ENCODE peak calls at places on chromosomes 2 and 18, in five cellular contexts. Y is endothelial cell of umbilical vein, U is right lobe of liver, L is mucosa of descending colon, F is left lung. J is an unnamed sample.

GRCh38 chr2:223537100-223537499 is 65.1 kb downstream of the SCG2 start:
- DNase-seq in Y (no peak), U (no peak), L (no peak), F (no peak), J (no peak)

GRCh38 chr2:101016-101415 is 54.7 kb upstream of the FAM110C start:
- DNase-seq in Y (no peak), U (no peak), L (no peak), F (no peak), J (no peak)

GRCh38 chr2:233360771-233361176 is 6.5 kb downstream of the DGKD start:
- DNase-seq in Y (peak), U (no peak), L (no peak), F (no peak), J (no peak)

GRCh38 chr2:240140511-240140910 is at the start of gene OTOS:
- DNase-seq in Y (no peak), U (peak), L (no peak), F (peak), J (no peak)

GRCh38 chr2:239309398-239310245 is 91.2 kb downstream of the HDAC4 start:
- DNase-seq in Y (no peak), U (peak), L (peak), F (peak), J (no peak)

GRCh38 chr2:97779141-97779540 is 65.8 kb downstream of the ZAP70 start:
- DNase-seq in Y (no peak), U (no peak), L (no peak), F (no peak), J (no peak)

GRCh38 chr18:58762781-58763171 is 91.5 kb downstream of the MALT1 start:
- DNase-seq in Y (no peak), U (no peak), L (no peak), F (no peak), J (no peak)

GRCh38 chr2:45450633-45451032 is 160.4 kb downstream of the SRBD1 start:
- DNase-seq in Y (no peak), U (no peak), L (no peak), F (no peak), J (no peak)

GRCh38 chr2:170842785-170843184 is 26.1 kb downstream of the GAD1 start:
- DNase-seq in Y (no peak), U (no peak), L (no peak), F (no peak), J (no peak)

GRCh38 chr18:77008006-77008405 is 124.6 kb downstream of the MBP start:
- DNase-seq in Y (no peak), U (no peak), L (no peak), F (no peak), J (no peak)

GRCh38 chr2:174051741-174052638 is 86.8 kb upstream of the SP3 start:
- DNase-seq in Y (no peak), U (no peak), L (peak), F (no peak), J (peak)

GRCh38 chr2:112257575-112257974 is 2.7 kb upstream of the ZC3H8 start:
- DNase-seq in Y (no peak), U (no peak), L (no peak), F (no peak), J (peak)

GRCh38 chr18:48858676-48859075 is 92.1 kb downstream of the SMAD7 start:
- DNase-seq in Y (no peak), U (no peak), L (no peak), F (no peak), J (no peak)

GRCh38 chr2:207629553-207629952 is 4.4 kb upstream of the METTL21A start:
- DNase-seq in Y (no peak), U (no peak), L (no peak), F (no peak), J (no peak)

GRCh38 chr2:239881561-239882320 is 143.4 kb downstream of the NDUFA10 start:
- DNase-seq in Y (peak), U (no peak), L (no peak), F (no peak), J (peak)

GRCh38 chr2:3466482-3466863 is 52.9 kb downstream of the ADI1 start:
- DNase-seq in Y (no peak), U (no peak), L (no peak), F (no peak), J (no peak)

GRCh38 chr2:136015688-136016087 is 30.3 kb upstream of the DARS1 start:
- DNase-seq in Y (no peak), U (no peak), L (no peak), F (no peak), J (no peak)

GRCh38 chr2:238388794-238389193 is 37.9 kb upstream of the ASB1 start:
- DNase-seq in Y (no peak), U (no peak), L (no peak), F (no peak), J (no peak)

GRCh38 chr2:169716229-169716886 is 17.3 kb upstream of the KLHL23 start:
- DNase-seq in Y (peak), U (no peak), L (peak), F (no peak), J (peak)

GRCh38 chr2:111883661-111884591 is at the start of gene ANAPC1:
- DNase-seq in Y (peak), U (peak), L (peak), F (peak), J (peak)

GRCh38 chr2:60484080-60484737 is 69.2 kb downstream of the BCL11A start:
- DNase-seq in Y (no peak), U (no peak), L (no peak), F (no peak), J (peak)

GRCh38 chr18:24991661-24992060 is 360.3 kb downstream of the ZNF521 start:
- DNase-seq in Y (no peak), U (no peak), L (no peak), F (no peak), J (no peak)

GRCh38 chr2:237222178-237222577 is 136.5 kb downstream of the COPS8 start:
- DNase-seq in Y (no peak), U (no peak), L (no peak), F (no peak), J (peak)

GRCh38 chr18:28725876-28726275 is 548.9 kb upstream of the CDH2 start:
- DNase-seq in Y (no peak), U (no peak), L (no peak), F (no peak), J (no peak)

GRCh38 chr2:237661799-237662328 is 34.5 kb downstream of the LRRFIP1 start:
- DNase-seq in Y (no peak), U (no peak), L (no peak), F (no peak), J (no peak)

GRCh38 chr2:126788652-126789051 is 110.0 kb upstream of the TEX51 start:
- DNase-seq in Y (no peak), U (no peak), L (no peak), F (no peak), J (no peak)

GRCh38 chr2:54074636-54075341 is 40.6 kb upstream of the ACYP2 start:
- DNase-seq in Y (no peak), U (no peak), L (no peak), F (no peak), J (peak)

GRCh38 chr18:53458944-53459580 is 765.4 kb downstream of the MBD2 start:
- DNase-seq in Y (no peak), U (no peak), L (no peak), F (no peak), J (peak)

GRCh38 chr2:215536476-215536875 is 100.6 kb upstream of the FN1 start:
- DNase-seq in Y (no peak), U (no peak), L (no peak), F (no peak), J (peak)

GRCh38 chr2:151718247-151718646 is 16.0 kb downstream of the NEB start:
- DNase-seq in Y (no peak), U (no peak), L (no peak), F (no peak), J (no peak)

GRCh38 chr2:228318218-228318617 is 136.7 kb upstream of the SPHKAP start:
- DNase-seq in Y (no peak), U (no peak), L (peak), F (no peak), J (peak)

GRCh38 chr2:170815746-170816498 is 765 bp upstream of the GAD1 start:
- DNase-seq in Y (peak), U (no peak), L (peak), F (no peak), J (peak)

GRCh38 chr18:7577706-7578105 is 10.6 kb downstream of the PTPRM start:
- DNase-seq in Y (no peak), U (no peak), L (no peak), F (no peak), J (peak)

GRCh38 chr18:48676346-48676745 is 137.5 kb downstream of the CTIF start:
- DNase-seq in Y (no peak), U (no peak), L (no peak), F (no peak), J (no peak)

GRCh38 chr2:67879586-67880290 is 183.1 kb downstream of the C1D start:
- DNase-seq in Y (no peak), U (no peak), L (no peak), F (no peak), J (peak)

GRCh38 chr18:26977791-26978190 is 112.3 kb upstream of the AQP4 start:
- DNase-seq in Y (no peak), U (no peak), L (no peak), F (no peak), J (no peak)

GRCh38 chr2:203002054-203002821 is 12.4 kb upstream of the NBEAL1 start:
- DNase-seq in Y (no peak), U (no peak), L (no peak), F (no peak), J (peak)

GRCh38 chr2:170121689-170122088 is 56.3 kb upstream of the MYO3B start:
- DNase-seq in Y (no peak), U (no peak), L (no peak), F (no peak), J (no peak)

GRCh38 chr2:198040820-198041219 is 236.4 kb downstream of the PLCL1 start:
- DNase-seq in Y (no peak), U (no peak), L (no peak), F (no peak), J (no peak)

GRCh38 chr2:230953843-230954242 is 28.8 kb upstream of the GPR55 start:
- DNase-seq in Y (no peak), U (no peak), L (no peak), F (no peak), J (no peak)
- TF ChIP-seq CTCF in Y (no peak), U (no peak), L (no peak), F (no peak), J (no peak)

GRCh38 chr2:70735065-70735464 is 32.9 kb downstream of the ADD2 start:
- DNase-seq in Y (no peak), U (no peak), L (no peak), F (no peak), J (no peak)

GRCh38 chr2:70743677-70744076 is 24.3 kb downstream of the ADD2 start:
- DNase-seq in Y (no peak), U (no peak), L (no peak), F (no peak), J (no peak)

GRCh38 chr2:70733428-70734185 is 34.4 kb downstream of the ADD2 start:
- DNase-seq in Y (no peak), U (no peak), L (no peak), F (no peak), J (no peak)

GRCh38 chr2:70732736-70733427 is 35.1 kb downstream of the ADD2 start:
- DNase-seq in Y (no peak), U (no peak), L (no peak), F (no peak), J (no peak)

DNA sequence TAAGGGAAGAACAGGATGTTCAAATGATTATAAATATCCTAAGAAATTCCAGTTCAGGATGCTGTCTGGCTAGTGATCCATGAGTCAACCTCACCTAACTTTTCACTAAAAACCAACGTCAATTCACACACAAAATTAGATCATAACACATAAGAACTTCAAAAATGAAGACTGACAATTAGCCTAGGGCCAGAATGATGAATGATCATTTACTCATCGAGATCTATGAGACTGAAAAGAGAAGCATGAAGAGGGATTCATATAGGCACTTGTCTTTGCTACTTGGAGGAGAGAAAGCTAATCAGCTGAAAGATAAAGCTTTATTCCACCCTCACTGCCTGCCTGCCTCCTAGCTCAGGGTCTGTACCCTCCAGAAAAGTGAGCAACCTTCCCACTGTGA is 29.8 kb downstream of the ADD2 start:
- DNase-seq in Y (no peak), U (no peak), L (no peak), F (no peak), J (no peak)
- H3K4me3 ChIP-seq in Y (no peak), U (no peak), L (no peak), F (no peak), J (no peak)

GRCh38 chr2:163133602-163134001 is 295.0 kb upstream of the KCNH7 start:
- DNase-seq in Y (no peak), U (no peak), L (no peak), F (no peak), J (no peak)

DNA sequence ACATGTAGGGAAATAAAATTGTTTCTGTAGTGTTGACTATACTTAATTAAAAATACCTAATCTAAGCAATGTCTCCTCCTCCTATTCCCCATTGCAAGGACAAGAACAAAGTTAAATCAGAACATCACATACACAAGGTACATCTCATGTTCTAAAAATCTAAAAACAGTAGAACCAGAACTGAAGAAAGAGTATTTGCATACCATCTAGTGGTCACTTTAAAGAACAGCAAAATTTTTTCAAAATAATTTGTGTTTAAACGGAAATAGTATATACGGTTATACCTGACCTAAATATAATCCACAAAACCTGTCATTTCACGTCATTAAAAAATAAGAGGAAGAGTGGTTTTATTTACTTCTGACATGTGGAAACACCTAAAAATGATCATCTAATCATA is 294.3 kb upstream of the KCNH7 start:
- DNase-seq in Y (peak), U (no peak), L (no peak), F (no peak), J (peak)
- TF ChIP-seq CTCF in Y (peak), U (peak), L (no peak), F (peak), J (peak)

GRCh38 chr2:143440619-143441018 is 311.4 kb downstream of the ARHGAP15 start:
- DNase-seq in Y (no peak), U (no peak), L (no peak), F (no peak), J (no peak)

GRCh38 chr2:143442203-143442602 is 313.0 kb downstream of the ARHGAP15 start:
- DNase-seq in Y (no peak), U (no peak), L (no peak), F (no peak), J (no peak)
- H3K4me3 ChIP-seq in Y (no peak), U (no peak), L (no peak), F (no peak), J (no peak)

GRCh38 chr2:8004250-8004681 is 677.6 kb upstream of the ID2 start:
- DNase-seq in Y (no peak), U (no peak), L (peak), F (no peak), J (peak)

GRCh38 chr2:7999683-8000476 is 682.0 kb upstream of the ID2 start:
- DNase-seq in Y (no peak), U (no peak), L (no peak), F (no peak), J (no peak)

GRCh38 chr2:8002765-8003393 is 679.0 kb upstream of the ID2 start:
- DNase-seq in Y (no peak), U (no peak), L (no peak), F (no peak), J (peak)

GRCh38 chr2:8003462-8004075 is 678.3 kb upstream of the ID2 start:
- DNase-seq in Y (no peak), U (no peak), L (peak), F (peak), J (peak)

DNA sequence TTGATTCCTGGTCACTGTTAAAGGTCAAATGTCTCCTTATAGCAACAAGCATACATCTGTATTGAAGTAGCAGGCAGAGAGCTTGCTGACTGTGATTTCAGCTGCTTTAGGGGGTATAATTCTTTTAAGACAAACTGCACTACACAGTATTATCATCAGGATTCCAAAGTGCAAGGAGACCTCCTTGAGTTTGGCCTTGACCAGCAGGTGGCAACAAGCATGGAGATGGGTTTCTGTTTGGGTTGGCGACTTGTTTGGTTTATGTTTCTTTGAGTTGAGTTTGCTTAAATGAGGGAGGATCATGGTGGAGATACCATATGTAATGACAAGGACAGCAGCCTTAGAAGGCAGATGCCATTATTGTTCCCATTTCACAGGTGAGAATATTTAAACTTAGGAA is 681.0 kb upstream of the ID2 start:
- DNase-seq in Y (no peak), U (no peak), L (peak), F (no peak), J (peak)
- TF ChIP-seq CTCF in Y (no peak), U (no peak), L (no peak), F (no peak), J (peak)

GRCh38 chr2:73307720-73308119 is 14.4 kb upstream of the EGR4 start:
- DNase-seq in Y (no peak), U (no peak), L (no peak), F (no peak), J (no peak)
- H3K4me3 ChIP-seq in Y (no peak), U (no peak), L (no peak), F (no peak), J (no peak)

GRCh38 chr2:105409717-105410116 is 10.9 kb upstream of the FHL2 start:
- DNase-seq in Y (peak), U (peak), L (no peak), F (peak), J (peak)
- TF ChIP-seq CTCF in Y (no peak), U (no peak), L (no peak), F (no peak), J (no peak)